ENCODE peak calls at places on chromosomes 5 and 9, in nine cellular contexts. P is K562, H is A549, Q is ovary, T is tibial artery, Y is AG10803, X is mammary epithelial cell, M is A673, V is fibroblast of mammary gland. O is an unnamed sample.

GRCh38 chr9:10843151-10843550 is 230.3 kb upstream of the PTPRD start:
- DNase-seq in Y (no peak), X (no peak), H (no peak), T (no peak), Q (no peak), P (no peak), V (no peak), M (peak), O (no peak)

GRCh38 chr9:15147471-15147870 is 159.5 kb downstream of the TTC39B start:
- DNase-seq in T (no peak), Y (no peak), Q (no peak), X (no peak), H (no peak), M (no peak), V (peak), P (no peak), O (no peak)

GRCh38 chr9:92943062-92943616 is 4.2 kb upstream of the FGD3 start:
- DNase-seq in V (no peak), T (no peak), H (no peak), X (no peak), Q (no peak), P (no peak), Y (no peak), M (no peak), O (peak)

GRCh38 chr9:1979815-1980367 is 35.3 kb upstream of the SMARCA2 start:
- DNase-seq in V (peak), M (no peak), P (no peak), X (peak), Q (peak), H (no peak), T (no peak), Y (peak), O (peak)

GRCh38 chr9:117704024-117704575 is at the start of gene TLR4:
- DNase-seq in P (no peak), H (no peak), Q (peak), M (no peak), T (peak), Y (peak), X (peak), V (peak), O (peak)

GRCh38 chr5:145360936-145361335 is 474.2 kb downstream of the PRELID2 start:
- DNase-seq in P (no peak), M (no peak), T (no peak), Q (no peak), X (no peak), Y (peak), V (no peak), H (no peak), O (no peak)

GRCh38 chr9:125325821-125326220 is 64.2 kb downstream of the GAPVD1 start:
- DNase-seq in H (no peak), M (no peak), T (no peak), Q (no peak), Y (no peak), X (peak), V (peak), P (no peak), O (no peak)

GRCh38 chr5:138528208-138528607 is 14.8 kb downstream of the ETF1 start:
- DNase-seq in P (no peak), T (no peak), Q (no peak), X (no peak), H (no peak), V (no peak), M (no peak), Y (no peak), O (no peak)

GRCh38 chr5:76782444-76782843 is 36.4 kb upstream of the F2RL1 start:
- DNase-seq in H (no peak), Y (no peak), P (no peak), Q (no peak), T (no peak), M (no peak), X (no peak), V (peak), O (no peak)

GRCh38 chr9:133375116-133375723 is 640 bp downstream of the SURF4 start:
- DNase-seq in H (peak), P (peak), V (peak), Q (no peak), X (peak), M (peak), T (no peak), Y (peak), O (peak)

GRCh38 chr5:95839658-95840057 is 17.1 kb upstream of the GLRX start:
- DNase-seq in X (no peak), M (no peak), Y (no peak), T (no peak), Q (no peak), H (no peak), V (no peak), P (no peak), O (no peak)

GRCh38 chr5:172897691-172898512 is 61.3 kb upstream of the RPL26L1 start:
- DNase-seq in X (no peak), P (no peak), M (no peak), V (peak), H (peak), Y (peak), T (no peak), Q (peak), O (peak)
- TF ChIP-seq CTCF in X (no peak), P (no peak), M (no peak), V (no peak), H (no peak), Y (peak), T (peak), Q (no peak), O (no peak)

DNA sequence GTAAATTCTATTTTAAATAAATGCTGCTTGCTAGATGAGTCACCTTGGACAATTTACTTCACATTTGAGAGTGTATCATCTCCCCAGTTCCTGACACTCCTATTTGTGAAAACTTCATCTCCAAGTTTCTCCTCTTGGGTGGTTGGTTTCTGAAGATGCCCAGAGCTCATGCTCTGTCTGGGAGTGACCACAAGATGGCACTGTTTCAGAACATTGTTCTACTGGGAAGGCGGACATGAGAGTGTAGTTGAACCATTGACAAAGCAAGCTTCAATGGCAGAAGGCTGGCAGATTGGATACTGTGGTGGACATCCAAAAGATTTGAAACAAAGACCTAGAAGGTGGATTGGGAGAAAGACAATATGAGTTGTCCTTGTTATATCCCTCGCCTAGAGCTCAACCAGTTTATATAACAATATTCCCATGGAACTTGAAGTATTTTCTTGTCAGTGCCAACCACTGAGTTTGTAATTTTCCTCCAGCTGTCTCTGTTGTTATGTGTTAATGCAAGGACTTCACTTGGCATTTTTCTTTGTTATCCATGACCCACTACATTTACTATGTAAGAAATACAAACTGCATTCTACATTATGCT is 234.3 kb upstream of the ANKH start:
- DNase-seq in Q (peak), M (peak), Y (peak), H (peak), P (peak), V (peak), X (peak), T (peak), O (no peak)
- TF ChIP-seq CTCF in Q (peak), M (peak), Y (peak), H (peak), P (peak), V (peak), X (peak), T (peak), O (peak)

GRCh38 chr9:72012642-72013041 is 47.8 kb downstream of the C9orf57 start:
- DNase-seq in M (no peak), Y (no peak), X (peak), Q (no peak), T (no peak), V (no peak), P (no peak), H (no peak), O (no peak)

GRCh38 chr9:72013188-72013877 is 47.1 kb downstream of the C9orf57 start:
- DNase-seq in T (no peak), M (no peak), Q (no peak), Y (no peak), X (no peak), P (no peak), V (no peak), H (no peak), O (no peak)
- TF ChIP-seq CTCF in T (no peak), M (no peak), Q (no peak), Y (no peak), X (no peak), P (no peak), V (no peak), H (no peak), O (no peak)

GRCh38 chr9:3035594-3036389 is 191.9 kb upstream of the PUM3 start:
- DNase-seq in Q (no peak), T (no peak), Y (no peak), M (no peak), V (no peak), X (no peak), P (no peak), H (no peak), O (no peak)

GRCh38 chr9:3028535-3028934 is 184.6 kb upstream of the PUM3 start:
- DNase-seq in M (peak), T (no peak), V (no peak), Q (no peak), P (no peak), H (no peak), Y (no peak), X (no peak), O (no peak)

GRCh38 chr9:3027260-3027659 is 183.4 kb upstream of the PUM3 start:
- DNase-seq in Q (no peak), H (no peak), Y (no peak), V (no peak), P (no peak), M (peak), T (no peak), X (no peak), O (no peak)

DNA sequence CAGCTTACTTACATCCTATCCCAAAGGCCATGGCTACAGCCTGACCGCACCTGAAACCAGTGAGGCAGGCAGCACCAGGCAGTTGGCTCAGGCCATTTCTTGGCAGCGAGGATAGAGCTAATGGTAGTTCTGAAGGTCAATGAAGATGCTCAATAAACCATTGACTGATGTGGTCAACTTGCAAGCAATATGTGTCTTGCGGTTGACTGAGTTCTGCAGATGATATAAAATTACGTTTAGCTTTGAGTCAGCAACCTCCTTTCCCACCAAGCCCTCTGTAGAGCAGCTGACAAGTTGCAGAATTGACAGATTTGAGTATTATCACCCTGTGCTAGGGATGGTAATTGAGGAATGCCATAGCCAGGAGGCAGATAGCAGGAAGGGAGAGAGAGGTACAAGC is 189.0 kb upstream of the PUM3 start:
- DNase-seq in Y (no peak), H (no peak), M (no peak), Q (no peak), T (no peak), X (no peak), V (no peak), P (no peak), O (no peak)
- TF ChIP-seq CTCF in Y (no peak), H (no peak), M (no peak), Q (no peak), T (no peak), X (no peak), V (no peak), P (no peak), O (no peak)

GRCh38 chr5:165497707-165498106 is 1992.3 kb downstream of the MAT2B start:
- DNase-seq in P (peak), X (peak), Y (no peak), V (peak), T (no peak), M (peak), H (peak), Q (no peak), O (no peak)
- TF ChIP-seq CTCF in P (no peak), X (peak), Y (no peak), V (peak), T (no peak), M (peak), H (peak), Q (no peak), O (no peak)